ENCODE peak calls at places on chromosomes 5 and 9, in six cellular contexts. C, T, L, Y, S and Q are unnamed samples. For H3K79me2, the result is how much of the 10 kb centered on the place peaks cover.

GRCh38 chr5:160293901-160294561 is 18.3 kb downstream of the CCNJL start:
- DNase-seq in C (no peak), S (no peak), Y (no peak), T (no peak), L (no peak), Q (peak)

GRCh38 chr5:3594514-3595101 is 1.0 kb upstream of the IRX1 start:
- DNase-seq in C (peak), L (no peak), T (no peak), Y (no peak), S (peak), Q (peak)

GRCh38 chr9:75918909-75919308 is 28.4 kb downstream of the PCSK5 start:
- DNase-seq in T (no peak), C (no peak), L (no peak), S (no peak), Y (no peak), Q (no peak)

GRCh38 chr9:127526655-127527559 is 75.6 kb downstream of the LRSAM1 start:
- DNase-seq in S (no peak), L (no peak), T (no peak), C (no peak), Y (no peak), Q (no peak)

GRCh38 chr5:150411245-150411979 is 1.3 kb downstream of the CD74 start:
- DNase-seq in Y (no peak), T (no peak), C (peak), S (no peak), L (peak), Q (peak)

GRCh38 chr9:107039546-107039945 is 176.6 kb downstream of the ZNF462 start:
- DNase-seq in C (peak), S (no peak), Y (no peak), L (no peak), T (no peak), Q (no peak)

GRCh38 chr5:120684749-120685415 is 220.8 kb downstream of the PRR16 start:
- DNase-seq in C (peak), T (no peak), Y (no peak), S (peak), L (no peak), Q (peak)

GRCh38 chr5:173835662-173836061 is 52.5 kb upstream of the CPEB4 start:
- DNase-seq in Y (no peak), S (no peak), L (no peak), C (peak), T (no peak), Q (no peak)

GRCh38 chr9:84258371-84258770 is 82.2 kb downstream of the SLC28A3 start:
- DNase-seq in T (no peak), C (no peak), L (no peak), S (peak), Y (no peak), Q (no peak)

GRCh38 chr5:73365301-73365853 is 83.2 kb downstream of the FOXD1 start:
- DNase-seq in C (peak), S (no peak), L (no peak), Y (peak), T (peak), Q (no peak)

GRCh38 chr5:131745594-131746175 is 51.1 kb downstream of the FNIP1 start:
- DNase-seq in S (no peak), Y (no peak), T (peak), C (peak), L (no peak), Q (no peak)

GRCh38 chr5:68379275-68380026 is 163.9 kb downstream of the PIK3R1 start:
- DNase-seq in L (no peak), S (no peak), T (no peak), Y (no peak), C (no peak), Q (no peak)

GRCh38 chr9:96029722-96030515 is 154.4 kb downstream of the ERCC6L2 start:
- DNase-seq in Y (no peak), S (no peak), L (no peak), C (no peak), T (no peak), Q (no peak)

GRCh38 chr9:29514862-29515261 is 1941.6 kb upstream of the C9orf72 start:
- DNase-seq in T (no peak), L (no peak), S (no peak), Y (no peak), C (no peak), Q (no peak)

GRCh38 chr5:30505014-30505886 is 688.2 kb upstream of the CDH6 start:
- DNase-seq in L (no peak), T (peak), S (no peak), Y (no peak), C (peak), Q (peak)

GRCh38 chr5:135667662-135668061 is 88.9 kb upstream of the CXCL14 start:
- DNase-seq in C (no peak), T (no peak), S (no peak), L (no peak), Y (no peak), Q (no peak)

GRCh38 chr9:8651830-8652229 is 852.3 kb upstream of the DMAC1 start:
- DNase-seq in T (no peak), S (no peak), L (no peak), Y (no peak), C (no peak), Q (no peak)
- TF ChIP-seq EZH2phosphoT487 in T (no peak), S (no peak), L (no peak), Y (no peak), C (no peak), Q (no peak)

DNA sequence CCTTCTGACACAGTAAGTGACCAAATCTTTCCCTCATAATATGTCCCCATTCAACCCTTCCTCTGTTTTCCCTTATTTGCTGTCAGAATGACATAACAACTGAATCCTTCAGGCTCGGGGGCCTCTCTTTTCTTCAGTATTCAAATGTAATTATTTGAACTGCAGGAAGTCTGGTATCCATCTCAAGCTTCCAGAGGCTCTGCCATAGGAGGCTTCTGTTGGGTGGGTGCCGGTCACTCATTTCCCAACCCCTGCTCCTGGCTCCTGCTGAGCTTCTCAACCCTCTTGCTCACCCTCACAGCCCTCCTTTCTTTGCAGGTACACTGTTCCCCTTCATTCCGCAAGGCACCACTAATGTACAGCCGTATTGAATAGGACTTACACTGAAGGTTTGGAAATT is 151.8 kb upstream of the MAP3K1 start:
- DNase-seq in L (no peak), S (no peak), T (no peak), Y (no peak), C (no peak), Q (peak)
- H3K9ac ChIP-seq in L (no peak), S (no peak), T (no peak), Y (no peak), C (no peak), Q (no peak)

GRCh38 chr5:115625579-115626443 is at the start of gene TMED7:
- DNase-seq in C (peak), L (peak), S (peak), T (peak), Y (peak), Q (peak)

GRCh38 chr5:115627295-115627825 is 1.5 kb upstream of the TMED7 start:
- DNase-seq in L (no peak), T (no peak), C (peak), Y (no peak), S (no peak), Q (no peak)

GRCh38 chr5:115623632-115624031 is 2.2 kb downstream of the TMED7 start:
- DNase-seq in S (no peak), L (no peak), C (no peak), T (no peak), Y (no peak), Q (no peak)

GRCh38 chr5:115624994-115625393 is 842 bp downstream of the TMED7 start:
- DNase-seq in L (no peak), T (no peak), S (no peak), Y (no peak), C (peak), Q (no peak)

DNA sequence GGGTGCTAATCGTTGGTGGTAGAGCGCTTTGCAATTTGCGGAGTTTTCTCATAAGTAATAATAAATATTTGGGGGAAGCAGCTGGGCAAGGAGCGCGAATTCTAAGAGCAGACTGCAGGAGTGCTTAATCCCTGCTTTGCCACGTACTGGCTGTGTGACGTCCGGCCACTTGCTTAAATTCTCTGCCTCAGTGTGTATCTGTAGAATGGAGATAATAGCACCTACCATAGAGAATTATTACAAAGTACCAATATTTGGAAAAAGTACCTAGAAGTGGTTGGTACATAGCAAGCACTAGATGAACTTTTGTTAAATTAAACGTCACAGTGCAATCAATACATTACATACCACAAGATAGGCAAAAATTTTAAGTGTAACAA is 598 bp upstream of the TMED7 start:
- DNase-seq in T (no peak), Y (peak), L (no peak), S (no peak), C (peak), Q (no peak)
- H3K79me2 ChIP-seq in T (under half), Y (under half), L (under half), S (under half), C (under half), Q (half or more)

DNA sequence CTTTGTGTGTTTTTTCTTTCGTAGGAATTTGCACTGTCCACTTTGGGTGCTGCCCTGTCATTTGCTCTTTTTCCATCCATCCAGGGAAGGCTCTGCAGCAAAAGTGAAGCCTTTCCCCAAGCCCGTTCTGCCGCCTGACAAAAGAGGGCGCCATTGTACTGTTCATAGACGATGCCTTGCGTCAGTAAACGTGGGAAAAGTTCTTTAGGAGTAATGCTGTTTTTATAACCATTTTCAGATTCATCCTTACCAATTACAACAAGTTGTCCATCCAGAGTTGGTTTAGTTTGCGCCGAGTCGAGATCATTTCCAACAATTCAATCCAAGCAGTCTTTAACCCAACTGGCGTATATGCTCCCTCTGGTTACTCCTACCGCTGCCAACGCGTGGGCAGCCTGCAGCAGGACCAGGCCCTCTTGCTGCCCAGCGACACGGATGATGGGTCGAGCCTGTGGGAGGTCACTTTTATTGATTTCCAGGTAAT is 34.3 kb upstream of the RPS23 start:
- DNase-seq in L (peak), T (peak), S (peak), C (peak), Y (peak), Q (peak)
- TF ChIP-seq EZH2phosphoT487 in L (no peak), T (no peak), S (no peak), C (no peak), Y (no peak), Q (no peak)

DNA sequence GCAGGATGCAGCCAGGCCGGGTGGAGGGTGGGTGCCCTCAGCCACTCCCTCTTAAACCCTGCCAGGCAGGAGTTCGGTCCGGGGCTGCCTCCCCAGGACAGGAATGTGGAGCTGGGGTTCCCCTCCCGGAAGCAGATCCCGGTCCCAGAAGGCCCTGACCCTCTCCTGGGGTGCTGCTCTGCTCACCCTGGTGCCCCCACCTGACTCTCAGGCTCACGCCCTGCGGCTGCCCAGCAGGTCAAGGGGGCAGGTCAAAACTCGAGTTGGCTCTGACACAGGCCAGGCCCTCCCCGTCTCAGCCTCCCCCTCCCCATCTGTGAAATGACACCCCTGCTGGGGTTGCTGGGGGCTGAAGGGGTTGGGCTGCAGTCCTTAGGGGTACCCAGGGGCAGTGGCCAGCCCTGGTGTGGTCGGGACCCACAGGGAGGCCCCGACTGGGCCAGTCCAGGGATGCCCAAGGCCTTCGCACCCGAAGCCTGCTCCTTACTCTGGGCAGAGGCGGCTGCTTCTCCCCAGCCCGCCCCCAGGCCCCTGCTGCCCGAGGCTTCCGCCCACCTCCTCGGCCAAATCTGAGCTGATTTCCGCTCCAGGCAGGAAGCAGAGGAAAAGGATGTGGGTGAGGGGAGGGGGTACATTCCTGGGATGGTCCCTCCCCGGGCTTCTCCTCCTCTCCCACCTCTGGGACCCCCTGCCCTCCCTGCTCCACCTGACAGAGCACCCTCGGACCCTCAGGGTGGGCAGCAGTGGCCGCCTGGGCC is 3.9 kb upstream of the NRARP start:
- DNase-seq in S (peak), C (no peak), Y (no peak), T (no peak), L (no peak), Q (peak)
- H3K9ac ChIP-seq in S (no peak), C (no peak), Y (no peak), T (no peak), L (no peak), Q (no peak)

GRCh38 chr9:21506910-21507795 is 25.0 kb upstream of the IFNE start:
- DNase-seq in C (peak), T (peak), Y (no peak), S (no peak), L (no peak), Q (no peak)
- H3K79me2 ChIP-seq in C (half or more), T (under half), Y (under half), S (under half), L (under half), Q (under half)